ENCODE peak calls at places on chromosomes 11 and 22, in five cellular contexts. One of them, this sample, is unnamed.
A peak's percentile ranks its signal among the peaks of the same experiment; 100 is the strongest.

GRCh38 chr11:72780291-72781062 is 13.4 kb downstream of the STARD10 start:
- DNase-seq in T-helper 9 cell: no peak
- DNase-seq in substantia nigra: no peak
- DNase-seq in K562: no peak
- DNase-seq in endothelial cell: no peak
- DNase-seq in this sample: no peak

GRCh38 chr11:19577849-19578619 is 134.6 kb upstream of the NAV2 start:
- DNase-seq in T-helper 9 cell: no peak
- DNase-seq in substantia nigra: no peak
- DNase-seq in K562: no peak
- DNase-seq in endothelial cell: no peak
- DNase-seq in this sample: no peak

GRCh38 chr11:121119444-121119843 is 18.4 kb downstream of the TECTA start:
- DNase-seq in T-helper 9 cell: no peak
- DNase-seq in substantia nigra: no peak
- DNase-seq in K562: no peak
- DNase-seq in endothelial cell: no peak
- DNase-seq in this sample: no peak

GRCh38 chr11:63609971-63610580 is 4.2 kb downstream of the PLAAT3 start:
- DNase-seq in T-helper 9 cell: no peak
- DNase-seq in substantia nigra: no peak
- DNase-seq in K562: no peak
- DNase-seq in endothelial cell: no peak
- DNase-seq in this sample: no peak

GRCh38 chr11:106295974-106296373 is 218.5 kb downstream of the AASDHPPT start:
- DNase-seq in T-helper 9 cell: no peak
- DNase-seq in substantia nigra: no peak
- DNase-seq in K562: no peak
- DNase-seq in endothelial cell: no peak
- DNase-seq in this sample: no peak

GRCh38 chr11:36622431-36623136 is 24.5 kb upstream of the RAG2 start:
- DNase-seq in T-helper 9 cell: no peak
- DNase-seq in substantia nigra: no peak
- DNase-seq in K562: peak; percentile 23
- DNase-seq in endothelial cell: no peak
- DNase-seq in this sample: peak; percentile 34

GRCh38 chr11:60835472-60835871 is 6.4 kb upstream of the CCDC86 start:
- DNase-seq in T-helper 9 cell: no peak
- DNase-seq in substantia nigra: no peak
- DNase-seq in K562: no peak
- DNase-seq in endothelial cell: no peak
- DNase-seq in this sample: no peak

GRCh38 chr11:45225961-45226871 is 59.9 kb downstream of the SYT13 start:
- DNase-seq in T-helper 9 cell: no peak
- DNase-seq in substantia nigra: no peak
- DNase-seq in K562: no peak
- DNase-seq in endothelial cell: no peak
- DNase-seq in this sample: no peak

GRCh38 chr11:130592056-130592455 is 143.6 kb downstream of the ADAMTS15 start:
- DNase-seq in T-helper 9 cell: no peak
- DNase-seq in substantia nigra: no peak
- DNase-seq in K562: no peak
- DNase-seq in endothelial cell: no peak
- DNase-seq in this sample: no peak

GRCh38 chr11:20005747-20006146 is 154.5 kb downstream of the DBX1 start:
- DNase-seq in T-helper 9 cell: no peak
- DNase-seq in substantia nigra: no peak
- DNase-seq in K562: no peak
- DNase-seq in endothelial cell: no peak
- DNase-seq in this sample: no peak

GRCh38 chr11:57324886-57325734 is at the start of gene TNKS1BP1:
- DNase-seq in T-helper 9 cell: peak; percentile 87
- DNase-seq in substantia nigra: peak; percentile 81
- DNase-seq in K562: peak; percentile 95
- DNase-seq in endothelial cell: peak; percentile 94
- DNase-seq in this sample: peak; percentile 96

GRCh38 chr11:122733301-122733686 is 77.8 kb downstream of the UBASH3B start:
- DNase-seq in T-helper 9 cell: no peak
- DNase-seq in substantia nigra: no peak
- DNase-seq in K562: no peak
- DNase-seq in endothelial cell: no peak
- DNase-seq in this sample: no peak

GRCh38 chr11:75103380-75104026 is 6.8 kb upstream of the OR2AT4 start:
- DNase-seq in T-helper 9 cell: no peak
- DNase-seq in substantia nigra: no peak
- DNase-seq in K562: peak; percentile 41
- DNase-seq in endothelial cell: no peak
- DNase-seq in this sample: no peak

GRCh38 chr11:74842967-74843366 is 94.3 kb downstream of the RNF169 start:
- DNase-seq in T-helper 9 cell: no peak
- DNase-seq in substantia nigra: no peak
- DNase-seq in K562: no peak
- DNase-seq in endothelial cell: no peak
- DNase-seq in this sample: no peak

GRCh38 chr11:121575250-121575962 is 122.6 kb upstream of the SORL1-AS1 start:
- DNase-seq in T-helper 9 cell: no peak
- DNase-seq in substantia nigra: peak; percentile 33
- DNase-seq in K562: no peak
- DNase-seq in endothelial cell: no peak
- DNase-seq in this sample: no peak

GRCh38 chr22:30890689-30891442 is 77.7 kb downstream of the MORC2 start:
- DNase-seq in T-helper 9 cell: peak; percentile 9
- DNase-seq in substantia nigra: no peak
- DNase-seq in K562: peak; percentile 47
- DNase-seq in endothelial cell: peak; percentile 55
- DNase-seq in this sample: peak; percentile 78

GRCh38 chr11:94455861-94456260 is 37.8 kb downstream of the MRE11 start:
- DNase-seq in T-helper 9 cell: no peak
- DNase-seq in substantia nigra: no peak
- DNase-seq in K562: no peak
- DNase-seq in endothelial cell: no peak
- DNase-seq in this sample: no peak

GRCh38 chr22:33105501-33105911 is 47.3 kb upstream of the SYN3 start:
- DNase-seq in T-helper 9 cell: no peak
- DNase-seq in substantia nigra: no peak
- DNase-seq in K562: no peak
- DNase-seq in endothelial cell: no peak
- DNase-seq in this sample: no peak

GRCh38 chr11:70758206-70758605 is 359.9 kb downstream of the CTTN start:
- DNase-seq in T-helper 9 cell: no peak
- DNase-seq in substantia nigra: no peak
- DNase-seq in K562: no peak
- DNase-seq in endothelial cell: no peak
- DNase-seq in this sample: no peak

GRCh38 chr11:64848214-64848778 is 3.8 kb upstream of the CDC42BPG start:
- DNase-seq in T-helper 9 cell: no peak
- DNase-seq in substantia nigra: no peak
- DNase-seq in K562: no peak
- DNase-seq in endothelial cell: no peak
- DNase-seq in this sample: no peak

GRCh38 chr11:67484847-67485311 is 2.1 kb downstream of the AIP start:
- DNase-seq in T-helper 9 cell: peak; percentile 52
- DNase-seq in substantia nigra: no peak
- DNase-seq in K562: no peak
- DNase-seq in endothelial cell: no peak
- DNase-seq in this sample: no peak